ENCODE peak calls at places on chromosomes 5 and 9, in six cellular contexts. One of them, this sample, is unnamed.
A peak's percentile ranks its signal among the peaks of the same experiment; 100 is the strongest.

GRCh38 chr9:108910402-108910801 is 23.5 kb downstream of the ELP1 start:
- DNase-seq in stimulated activated CD4-positive, alpha-beta T cell treated with anti-CD3 and anti-CD28 coated beads, Interleukin-4, amount 100 ng/mL, for 1 hour: no peak
- DNase-seq in NCI-H146: no peak
- DNase-seq in cardiac muscle cell: no peak
- DNase-seq in NCI-H1930: no peak
- DNase-seq in SK-MEL-5: no peak
- DNase-seq in this sample: no peak

GRCh38 chr9:130872912-130873503 is 23.6 kb downstream of the QRFP start:
- DNase-seq in cardiac muscle cell: no peak
- DNase-seq in NCI-H1930: no peak
- DNase-seq in NCI-H146: no peak
- DNase-seq in SK-MEL-5: no peak
- DNase-seq in stimulated activated CD4-positive, alpha-beta T cell treated with anti-CD3 and anti-CD28 coated beads, Interleukin-4, amount 100 ng/mL, for 1 hour: no peak
- DNase-seq in this sample: no peak

GRCh38 chr9:114503522-114504340 is 1.5 kb downstream of the WHRN start:
- DNase-seq in NCI-H1930: no peak
- DNase-seq in SK-MEL-5: no peak
- DNase-seq in NCI-H146: no peak
- DNase-seq in cardiac muscle cell: no peak
- DNase-seq in stimulated activated CD4-positive, alpha-beta T cell treated with anti-CD3 and anti-CD28 coated beads, Interleukin-4, amount 100 ng/mL, for 1 hour: no peak
- DNase-seq in this sample: no peak

GRCh38 chr5:31407921-31408714 is 123.8 kb downstream of the DROSHA start:
- DNase-seq in NCI-H1930: no peak
- DNase-seq in cardiac muscle cell: no peak
- DNase-seq in stimulated activated CD4-positive, alpha-beta T cell treated with anti-CD3 and anti-CD28 coated beads, Interleukin-4, amount 100 ng/mL, for 1 hour: no peak
- DNase-seq in NCI-H146: no peak
- DNase-seq in SK-MEL-5: no peak
- DNase-seq in this sample: no peak

GRCh38 chr9:137247135-137247915 is 3.8 kb upstream of the STPG3 start:
- DNase-seq in NCI-H146: no peak
- DNase-seq in SK-MEL-5: no peak
- DNase-seq in stimulated activated CD4-positive, alpha-beta T cell treated with anti-CD3 and anti-CD28 coated beads, Interleukin-4, amount 100 ng/mL, for 1 hour: no peak
- DNase-seq in cardiac muscle cell: no peak
- DNase-seq in NCI-H1930: no peak
- DNase-seq in this sample: no peak

GRCh38 chr9:132651259-132651658 is 18.5 kb downstream of the DDX31 start:
- DNase-seq in cardiac muscle cell: peak; percentile 95
- DNase-seq in stimulated activated CD4-positive, alpha-beta T cell treated with anti-CD3 and anti-CD28 coated beads, Interleukin-4, amount 100 ng/mL, for 1 hour: no peak
- DNase-seq in SK-MEL-5: peak; percentile 66
- DNase-seq in NCI-H1930: no peak
- DNase-seq in NCI-H146: no peak
- DNase-seq in this sample: no peak

GRCh38 chr5:139755892-139756671 is 39.5 kb upstream of the PSD2 start:
- DNase-seq in SK-MEL-5: no peak
- DNase-seq in cardiac muscle cell: no peak
- DNase-seq in stimulated activated CD4-positive, alpha-beta T cell treated with anti-CD3 and anti-CD28 coated beads, Interleukin-4, amount 100 ng/mL, for 1 hour: no peak
- DNase-seq in NCI-H146: peak; percentile 48
- DNase-seq in NCI-H1930: peak; percentile 35
- DNase-seq in this sample: no peak

GRCh38 chr5:112366987-112367386 is 52.1 kb downstream of the EPB41L4A start:
- DNase-seq in stimulated activated CD4-positive, alpha-beta T cell treated with anti-CD3 and anti-CD28 coated beads, Interleukin-4, amount 100 ng/mL, for 1 hour: no peak
- DNase-seq in cardiac muscle cell: peak; percentile 11
- DNase-seq in NCI-H1930: no peak
- DNase-seq in SK-MEL-5: peak; percentile 19
- DNase-seq in NCI-H146: no peak
- DNase-seq in this sample: no peak

GRCh38 chr9:121883281-121884056 is 209.6 kb downstream of the TTLL11 start:
- DNase-seq in NCI-H146: no peak
- DNase-seq in stimulated activated CD4-positive, alpha-beta T cell treated with anti-CD3 and anti-CD28 coated beads, Interleukin-4, amount 100 ng/mL, for 1 hour: no peak
- DNase-seq in cardiac muscle cell: no peak
- DNase-seq in SK-MEL-5: no peak
- DNase-seq in NCI-H1930: no peak
- DNase-seq in this sample: no peak

GRCh38 chr9:88605500-88606172 is 70.7 kb downstream of the NXNL2 start:
- DNase-seq in SK-MEL-5: no peak
- DNase-seq in cardiac muscle cell: peak; percentile 56
- DNase-seq in NCI-H1930: no peak
- DNase-seq in NCI-H146: no peak
- DNase-seq in stimulated activated CD4-positive, alpha-beta T cell treated with anti-CD3 and anti-CD28 coated beads, Interleukin-4, amount 100 ng/mL, for 1 hour: no peak
- DNase-seq in this sample: no peak

GRCh38 chr5:167906209-167906853 is 385.1 kb upstream of the WWC1 start:
- DNase-seq in cardiac muscle cell: no peak
- DNase-seq in SK-MEL-5: no peak
- DNase-seq in NCI-H1930: no peak
- DNase-seq in stimulated activated CD4-positive, alpha-beta T cell treated with anti-CD3 and anti-CD28 coated beads, Interleukin-4, amount 100 ng/mL, for 1 hour: no peak
- DNase-seq in NCI-H146: peak; percentile 13
- DNase-seq in this sample: no peak

GRCh38 chr9:35341585-35341984 is 148.3 kb upstream of the RUSC2 start:
- DNase-seq in cardiac muscle cell: peak; percentile 82
- DNase-seq in NCI-H146: no peak
- DNase-seq in NCI-H1930: no peak
- DNase-seq in SK-MEL-5: no peak
- DNase-seq in stimulated activated CD4-positive, alpha-beta T cell treated with anti-CD3 and anti-CD28 coated beads, Interleukin-4, amount 100 ng/mL, for 1 hour: no peak
- DNase-seq in this sample: no peak

GRCh38 chr9:127112056-127112455 is 10.4 kb downstream of the ANGPTL2 start:
- DNase-seq in NCI-H1930: no peak
- DNase-seq in NCI-H146: peak; percentile 2
- DNase-seq in stimulated activated CD4-positive, alpha-beta T cell treated with anti-CD3 and anti-CD28 coated beads, Interleukin-4, amount 100 ng/mL, for 1 hour: no peak
- DNase-seq in SK-MEL-5: no peak
- DNase-seq in cardiac muscle cell: peak; percentile 23
- DNase-seq in this sample: no peak

GRCh38 chr5:150653145-150653761 is 7.8 kb upstream of the MYOZ3 start:
- DNase-seq in NCI-H146: no peak
- DNase-seq in NCI-H1930: no peak
- DNase-seq in SK-MEL-5: no peak
- DNase-seq in stimulated activated CD4-positive, alpha-beta T cell treated with anti-CD3 and anti-CD28 coated beads, Interleukin-4, amount 100 ng/mL, for 1 hour: no peak
- DNase-seq in cardiac muscle cell: peak; percentile 53
- DNase-seq in this sample: no peak

GRCh38 chr9:4301971-4302427 is 2.1 kb upstream of the GLIS3 start:
- DNase-seq in NCI-H1930: no peak
- DNase-seq in stimulated activated CD4-positive, alpha-beta T cell treated with anti-CD3 and anti-CD28 coated beads, Interleukin-4, amount 100 ng/mL, for 1 hour: peak; percentile 8
- DNase-seq in NCI-H146: no peak
- DNase-seq in cardiac muscle cell: peak; percentile 95
- DNase-seq in SK-MEL-5: no peak
- DNase-seq in this sample: no peak

GRCh38 chr9:98182889-98183599 is 9.4 kb downstream of the CORO2A start:
- DNase-seq in stimulated activated CD4-positive, alpha-beta T cell treated with anti-CD3 and anti-CD28 coated beads, Interleukin-4, amount 100 ng/mL, for 1 hour: no peak
- DNase-seq in SK-MEL-5: no peak
- DNase-seq in cardiac muscle cell: no peak
- DNase-seq in NCI-H146: no peak
- DNase-seq in NCI-H1930: no peak
- DNase-seq in this sample: no peak

GRCh38 chr5:74430910-74431309 is 209.6 kb downstream of the ENC1 start:
- DNase-seq in NCI-H146: no peak
- DNase-seq in stimulated activated CD4-positive, alpha-beta T cell treated with anti-CD3 and anti-CD28 coated beads, Interleukin-4, amount 100 ng/mL, for 1 hour: no peak
- DNase-seq in NCI-H1930: no peak
- DNase-seq in SK-MEL-5: no peak
- DNase-seq in cardiac muscle cell: no peak
- DNase-seq in this sample: no peak

GRCh38 chr9:124290743-124291554 is 33.2 kb downstream of the NEK6 start:
- DNase-seq in NCI-H146: no peak
- DNase-seq in stimulated activated CD4-positive, alpha-beta T cell treated with anti-CD3 and anti-CD28 coated beads, Interleukin-4, amount 100 ng/mL, for 1 hour: no peak
- DNase-seq in cardiac muscle cell: no peak
- DNase-seq in SK-MEL-5: no peak
- DNase-seq in NCI-H1930: no peak
- DNase-seq in this sample: no peak

GRCh38 chr9:36141288-36141687 is 4.8 kb downstream of the GLIPR2 start:
- DNase-seq in NCI-H146: no peak
- DNase-seq in SK-MEL-5: peak; percentile 11
- DNase-seq in stimulated activated CD4-positive, alpha-beta T cell treated with anti-CD3 and anti-CD28 coated beads, Interleukin-4, amount 100 ng/mL, for 1 hour: no peak
- DNase-seq in cardiac muscle cell: peak; percentile 44
- DNase-seq in NCI-H1930: no peak
- DNase-seq in this sample: no peak

GRCh38 chr9:130443456-130443801 is 1.3 kb upstream of the ASS1 start:
- DNase-seq in stimulated activated CD4-positive, alpha-beta T cell treated with anti-CD3 and anti-CD28 coated beads, Interleukin-4, amount 100 ng/mL, for 1 hour: no peak
- DNase-seq in NCI-H146: no peak
- DNase-seq in SK-MEL-5: no peak
- DNase-seq in NCI-H1930: no peak
- DNase-seq in cardiac muscle cell: no peak
- DNase-seq in this sample: no peak

GRCh38 chr5:124575731-124576130 is 170.7 kb downstream of the ZNF608 start:
- DNase-seq in NCI-H146: no peak
- DNase-seq in SK-MEL-5: no peak
- DNase-seq in NCI-H1930: no peak
- DNase-seq in stimulated activated CD4-positive, alpha-beta T cell treated with anti-CD3 and anti-CD28 coated beads, Interleukin-4, amount 100 ng/mL, for 1 hour: no peak
- DNase-seq in cardiac muscle cell: no peak
- DNase-seq in this sample: no peak

GRCh38 chr9:125829743-125830142 is 82.6 kb downstream of the PBX3 start:
- DNase-seq in NCI-H146: no peak
- DNase-seq in cardiac muscle cell: peak; percentile 49
- DNase-seq in SK-MEL-5: no peak
- DNase-seq in NCI-H1930: no peak
- DNase-seq in stimulated activated CD4-positive, alpha-beta T cell treated with anti-CD3 and anti-CD28 coated beads, Interleukin-4, amount 100 ng/mL, for 1 hour: peak; percentile 43
- DNase-seq in this sample: no peak

This sample was measured in SK-N-MC.